ENCODE peak calls at places on chromosomes 6 and 20, in ten cellular contexts. M, J, Z, T, I, O, W, K, V and N are unnamed samples.

GRCh38 chr20:21235713-21236445 is 67.3 kb upstream of the XRN2 start:
- DNase-seq in M (peak; percentile 80), J (peak; percentile 82), Z (peak; percentile 80), T (peak; percentile 32), I (peak; percentile 78), O (peak; percentile 25), W (peak; percentile 77), K (peak; percentile 74), V (peak; percentile 86), N (peak; percentile 74)

GRCh38 chr6:169173532-169174268 is 79.9 kb downstream of the THBS2 start:
- DNase-seq in M (no peak), J (no peak), Z (no peak), T (no peak), I (no peak), O (no peak), W (no peak), K (no peak), V (peak; percentile 58), N (no peak)

GRCh38 chr6:18488526-18489270 is 101.5 kb downstream of the RNF144B start:
- DNase-seq in M (no peak), J (no peak), Z (no peak), T (no peak), I (peak; percentile 52), O (no peak), W (no peak), K (no peak), V (no peak), N (peak; percentile 76)

GRCh38 chr6:152471459-152472070 is 165.6 kb downstream of the SYNE1 start:
- DNase-seq in M (no peak), J (peak; percentile 51), Z (no peak), T (no peak), I (no peak), O (no peak), W (no peak), K (no peak), V (no peak), N (peak; percentile 14)

GRCh38 chr20:1330075-1330830 is 1.3 kb upstream of the SDCBP2 start:
- DNase-seq in M (peak; percentile 88), J (peak; percentile 86), Z (peak; percentile 74), T (no peak), I (no peak), O (peak; percentile 93), W (no peak), K (peak; percentile 93), V (peak; percentile 53), N (no peak)

GRCh38 chr6:137259349-137259748 is 40.2 kb upstream of the IFNGR1 start:
- DNase-seq in M (no peak), J (no peak), Z (peak; percentile 36), T (no peak), I (peak; percentile 63), O (no peak), W (peak; percentile 24), K (no peak), V (peak; percentile 51), N (no peak)

GRCh38 chr6:56851541-56852248 is 103.2 kb upstream of the BEND6 start:
- DNase-seq in M (peak; percentile 37), J (peak; percentile 90), Z (peak; percentile 91), T (peak; percentile 57), I (peak; percentile 73), O (no peak), W (peak; percentile 72), K (no peak), V (peak; percentile 77), N (peak; percentile 91)

GRCh38 chr6:118706702-118707101 is 55.3 kb upstream of the CEP85L start:
- DNase-seq in M (no peak), J (no peak), Z (no peak), T (no peak), I (no peak), O (no peak), W (no peak), K (no peak), V (no peak), N (peak; percentile 2)

GRCh38 chr6:29720863-29721262 is 2.4 kb upstream of the HLA-F start:
- DNase-seq in M (no peak), J (no peak), Z (no peak), T (no peak), I (no peak), O (no peak), W (no peak), K (no peak), V (peak; percentile 19), N (no peak)

GRCh38 chr6:7101290-7101689 is 6.5 kb upstream of the RREB1 start:
- DNase-seq in M (no peak), J (no peak), Z (no peak), T (no peak), I (no peak), O (no peak), W (peak; percentile 67), K (no peak), V (no peak), N (no peak)

GRCh38 chr6:169035381-169036280 is 218.0 kb downstream of the THBS2 start:
- DNase-seq in M (no peak), J (peak; percentile 91), Z (peak; percentile 60), T (no peak), I (no peak), O (no peak), W (no peak), K (no peak), V (peak; percentile 52), N (peak; percentile 70)

GRCh38 chr20:21516861-21517565 is 3.1 kb upstream of the NKX2-2 start:
- DNase-seq in M (no peak), J (no peak), Z (no peak), T (no peak), I (no peak), O (no peak), W (no peak), K (no peak), V (no peak), N (no peak)

GRCh38 chr20:47292581-47292980 is 63.9 kb downstream of the ZMYND8 start:
- DNase-seq in M (no peak), J (no peak), Z (no peak), T (no peak), I (no peak), O (no peak), W (no peak), K (no peak), V (no peak), N (no peak)

GRCh38 chr6:17640477-17640917 is 40.4 kb downstream of the FAM8A1 start:
- DNase-seq in M (no peak), J (peak; percentile 36), Z (peak; percentile 72), T (no peak), I (no peak), O (no peak), W (no peak), K (no peak), V (no peak), N (no peak)

GRCh38 chr20:32786059-32786760 is 24.0 kb downstream of the DNMT3B start:
- DNase-seq in M (no peak), J (no peak), Z (no peak), T (no peak), I (no peak), O (no peak), W (no peak), K (peak; percentile 32), V (no peak), N (no peak)

GRCh38 chr20:32790751-32791057 is 28.5 kb downstream of the DNMT3B start:
- DNase-seq in M (no peak), J (no peak), Z (no peak), T (no peak), I (no peak), O (no peak), W (no peak), K (peak; percentile 15), V (no peak), N (no peak)

GRCh38 chr20:32784369-32785080 is 22.3 kb downstream of the DNMT3B start:
- DNase-seq in M (no peak), J (no peak), Z (no peak), T (no peak), I (no peak), O (no peak), W (no peak), K (no peak), V (no peak), N (no peak)

GRCh38 chr20:32789896-32790750 is 27.9 kb downstream of the DNMT3B start:
- DNase-seq in M (peak; percentile 81), J (peak; percentile 72), Z (peak; percentile 79), T (peak; percentile 41), I (no peak), O (peak; percentile 54), W (peak; percentile 68), K (peak; percentile 84), V (peak; percentile 79), N (peak; percentile 68)

GRCh38 chr20:32787168-32787567 is 25.0 kb downstream of the DNMT3B start:
- DNase-seq in M (no peak), J (no peak), Z (no peak), T (no peak), I (no peak), O (no peak), W (no peak), K (no peak), V (no peak), N (no peak)
- TF ChIP-seq CTCF in M (no peak), J (no peak), Z (no peak), T (no peak), I (no peak), O (no peak), W (no peak), K (no peak), V (no peak), N (no peak)

GRCh38 chr20:40991181-40991889 is 37.3 kb upstream of the TOP1 start:
- DNase-seq in M (peak; percentile 48), J (no peak), Z (no peak), T (no peak), I (no peak), O (peak; percentile 36), W (no peak), K (no peak), V (no peak), N (no peak)
- H3K4me3 ChIP-seq in M (no peak overlapping the region), J (no peak overlapping the region), Z (no peak overlapping the region), T (no peak overlapping the region), I (no peak overlapping the region), O (no peak overlapping the region), W (no peak overlapping the region), K (no peak overlapping the region), V (no peak overlapping the region), N (no peak overlapping the region)

DNA sequence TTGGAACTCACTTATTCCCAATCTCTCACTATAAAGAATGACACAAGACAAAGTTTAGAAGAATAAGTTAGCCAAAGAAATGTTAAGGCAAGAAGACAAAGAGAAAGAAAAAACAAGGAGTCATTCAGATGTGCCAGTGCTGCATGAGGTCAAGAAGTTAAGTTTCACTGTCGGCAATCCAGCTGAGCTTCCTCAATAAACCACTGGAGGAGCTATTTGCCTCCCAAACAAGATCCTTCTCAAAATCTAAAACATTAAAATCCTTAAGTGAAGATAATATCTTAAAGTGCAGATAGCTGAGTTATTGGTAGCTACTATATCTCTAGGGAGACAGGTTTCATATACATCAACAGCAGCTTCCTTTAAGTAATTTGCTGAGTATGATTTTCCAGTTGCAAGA is 512.3 kb downstream of the HDGFL1 start:
- DNase-seq in M (no peak), J (no peak), Z (no peak), T (no peak), I (no peak), O (no peak), W (no peak), K (no peak), V (no peak), N (no peak)
- TF ChIP-seq CTCF in M (no peak), J (peak; percentile 25), Z (peak; percentile 27), T (peak; percentile 35), I (peak; percentile 32), O (no peak), W (no peak), K (no peak), V (peak; percentile 33), N (peak; percentile 33)

GRCh38 chr6:63598001-63598250 is 25.6 kb downstream of the LOC128125822 start:
- DNase-seq in M (peak; percentile 38), J (no peak), Z (no peak), T (no peak), I (no peak), O (no peak), W (no peak), K (no peak), V (no peak), N (peak; percentile 21)
- H3K4me3 ChIP-seq in M (peak overlapping the region; percentile 2), J (peak overlapping the region; percentile 79), Z (peak overlapping the region; percentile 69), T (peak overlapping the region; percentile 70), I (peak overlapping the region; percentile 57), O (peak overlapping the region; percentile 61), W (peak overlapping the region; percentile 73), K (peak overlapping the region; percentile 75), V (peak overlapping the region; percentile 87), N (peak overlapping the region; percentile 62)